ENCODE peak calls at places on chromosomes 1 and 21, in four cellular contexts. Q is left ventricle myocardium inferior, B is mesenchymal stem cell, N is endodermal cell. Y is an unnamed sample. For H3K4me1, the result is how much of the 10 kb centered on the place peaks cover.

GRCh38 chr1:212256404-212256803 is 28.8 kb upstream of the PPP2R5A start:
- DNase-seq in N (no peak), Q (no peak), B (no peak), Y (no peak)

GRCh38 chr1:51421961-51422360 is 91.6 kb upstream of the TTC39A start:
- DNase-seq in Q (no peak), B (peak), N (no peak), Y (no peak)

GRCh38 chr1:236638935-236639334 is 34.6 kb upstream of the HEATR1 start:
- DNase-seq in N (no peak), Q (peak), B (no peak), Y (no peak)

GRCh38 chr1:168392958-168393357 is 112.3 kb downstream of the TBX19 start:
- DNase-seq in B (no peak), Q (no peak), N (peak), Y (no peak)

GRCh38 chr1:1033731-1034437 is 14.0 kb downstream of the AGRN start:
- DNase-seq in N (peak), Q (no peak), B (no peak), Y (no peak)

GRCh38 chr1:182835811-182836210 is 3.3 kb upstream of the DHX9 start:
- DNase-seq in B (no peak), N (peak), Q (no peak), Y (no peak)

GRCh38 chr21:17900281-17900989 is 81.3 kb upstream of the C21orf91 start:
- DNase-seq in N (peak), B (no peak), Q (peak), Y (no peak)

GRCh38 chr1:173411835-173412742 is 65.0 kb upstream of the PRDX6 start:
- DNase-seq in N (no peak), Q (no peak), B (peak), Y (no peak)

GRCh38 chr1:184028854-184029623 is 8.5 kb downstream of the COLGALT2 start:
- DNase-seq in B (no peak), Q (peak), N (no peak), Y (no peak)

GRCh38 chr1:151159373-151159772 is 2.9 kb downstream of the TNFAIP8L2 start:
- DNase-seq in Q (no peak), N (no peak), B (no peak), Y (peak)

GRCh38 chr1:164728719-164729118 is 169.7 kb downstream of the PBX1 start:
- DNase-seq in Q (no peak), N (no peak), B (no peak), Y (no peak)

GRCh38 chr1:118947790-118948189 is 40.4 kb downstream of the TBX15 start:
- DNase-seq in B (peak), Q (no peak), N (no peak), Y (no peak)

GRCh38 chr1:93680121-93681094 is 1.2 kb downstream of the BCAR3 start:
- DNase-seq in N (peak), Q (peak), B (peak), Y (peak)

GRCh38 chr1:2297246-2298011 is 69.3 kb downstream of the SKI start:
- DNase-seq in B (no peak), N (no peak), Q (no peak), Y (no peak)

GRCh38 chr1:214573386-214574358 is 22.3 kb upstream of the PTPN14 start:
- DNase-seq in B (no peak), N (peak), Q (no peak), Y (no peak)

GRCh38 chr1:52365091-52365745 is 787 bp downstream of the CC2D1B start:
- DNase-seq in N (peak), Q (peak), B (peak), Y (peak)

GRCh38 chr1:111904478-111905218 is 84.8 kb downstream of the KCND3 start:
- DNase-seq in Q (peak), N (peak), B (no peak), Y (no peak)

GRCh38 chr1:203267347-203267846 is 37.9 kb upstream of the BTG2 start:
- DNase-seq in Q (peak), B (peak), N (peak), Y (peak)

GRCh38 chr1:229159668-229160544 is 111.0 kb upstream of the RAB4A start:
- DNase-seq in N (no peak), B (no peak), Q (no peak), Y (no peak)

GRCh38 chr21:32329331-32329730 is 30.7 kb downstream of the MRAP start:
- DNase-seq in N (no peak), Q (no peak), B (peak), Y (no peak)

GRCh38 chr1:213623103-213623581 is 364.6 kb upstream of the PROX1 start:
- DNase-seq in N (no peak), B (no peak), Q (no peak), Y (no peak)

GRCh38 chr1:40974945-40975344 is 4.6 kb upstream of the CTPS1 start:
- DNase-seq in Q (no peak), N (no peak), B (no peak), Y (no peak)
- H3K4me1 ChIP-seq in Q (under half), N (under half), B (under half), Y (under half)

GRCh38 chr1:26239936-26240335 is 5.9 kb downstream of the CEP85 start:
- DNase-seq in Q (no peak), N (no peak), B (no peak), Y (no peak)
- H3K4me1 ChIP-seq in Q (under half), N (under half), B (under half), Y (under half)

GRCh38 chr21:44868707-44869106 is 4.8 kb downstream of the PTTG1IP start:
- DNase-seq in Q (no peak), B (no peak), N (no peak), Y (peak)

GRCh38 chr21:44867999-44868700 is 5.3 kb downstream of the PTTG1IP start:
- DNase-seq in N (no peak), B (no peak), Q (no peak), Y (peak)

GRCh38 chr21:44870748-44871495 is 2.6 kb downstream of the PTTG1IP start:
- DNase-seq in N (no peak), Q (peak), B (peak), Y (peak)

GRCh38 chr21:44871576-44872265 is 1.8 kb downstream of the PTTG1IP start:
- DNase-seq in Q (no peak), N (no peak), B (peak), Y (peak)

DNA sequence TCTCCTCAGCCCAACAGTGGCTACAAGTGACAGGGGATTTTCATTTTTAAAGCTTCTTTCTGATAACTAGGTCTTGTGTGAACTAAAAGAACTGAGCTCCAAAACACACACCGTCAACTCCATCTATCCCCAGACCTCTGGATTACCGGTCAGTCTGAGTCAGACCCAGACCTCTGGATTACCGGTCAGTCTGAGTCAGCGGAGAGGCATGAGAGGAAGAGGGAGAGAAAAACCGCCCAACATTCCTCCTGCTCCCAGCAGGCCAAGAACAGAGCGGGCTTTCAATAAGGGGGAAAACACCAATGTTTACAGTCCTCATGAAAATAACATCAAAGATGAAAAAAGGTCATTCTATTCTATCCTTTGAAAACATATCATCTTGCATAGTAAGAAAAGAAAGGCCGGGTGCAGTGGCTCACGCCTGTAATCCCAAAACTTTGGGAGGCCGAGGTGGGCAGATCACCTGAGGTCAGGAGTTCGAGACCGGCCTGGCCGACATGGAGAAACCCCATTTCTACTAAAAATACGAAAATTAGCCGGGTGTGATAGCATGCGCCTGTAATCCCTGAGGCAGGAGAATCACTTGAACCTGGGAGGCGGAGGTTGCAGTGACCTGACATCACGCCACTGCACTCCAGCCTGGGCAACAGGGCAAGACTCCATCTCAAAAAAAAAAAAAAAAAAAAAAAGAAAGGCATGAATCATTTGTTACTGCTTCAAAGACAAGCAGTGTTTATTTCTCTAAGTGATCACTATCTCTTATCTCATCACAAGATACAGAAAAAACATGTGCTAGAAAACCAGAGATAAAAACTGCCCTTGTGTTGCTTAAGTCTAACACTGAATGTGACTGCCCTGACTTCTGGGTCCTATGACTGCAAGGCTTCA is 3.4 kb downstream of the PTTG1IP start:
- DNase-seq in N (peak), Q (no peak), B (peak), Y (peak)
- H3K4me1 ChIP-seq in N (under half), Q (half or more), B (half or more), Y (half or more)

GRCh38 chr1:40738831-40739230 is 44.8 kb upstream of the KCNQ4 start:
- DNase-seq in Q (no peak), N (no peak), B (no peak), Y (no peak)

GRCh38 chr1:40740992-40741736 is 42.4 kb upstream of the KCNQ4 start:
- DNase-seq in B (no peak), N (no peak), Q (no peak), Y (no peak)

GRCh38 chr1:40742363-40743061 is 41.1 kb upstream of the KCNQ4 start:
- DNase-seq in B (peak), N (no peak), Q (no peak), Y (no peak)

GRCh38 chr1:40739455-40740008 is 44.1 kb upstream of the KCNQ4 start:
- DNase-seq in Q (no peak), B (no peak), N (no peak), Y (no peak)

DNA sequence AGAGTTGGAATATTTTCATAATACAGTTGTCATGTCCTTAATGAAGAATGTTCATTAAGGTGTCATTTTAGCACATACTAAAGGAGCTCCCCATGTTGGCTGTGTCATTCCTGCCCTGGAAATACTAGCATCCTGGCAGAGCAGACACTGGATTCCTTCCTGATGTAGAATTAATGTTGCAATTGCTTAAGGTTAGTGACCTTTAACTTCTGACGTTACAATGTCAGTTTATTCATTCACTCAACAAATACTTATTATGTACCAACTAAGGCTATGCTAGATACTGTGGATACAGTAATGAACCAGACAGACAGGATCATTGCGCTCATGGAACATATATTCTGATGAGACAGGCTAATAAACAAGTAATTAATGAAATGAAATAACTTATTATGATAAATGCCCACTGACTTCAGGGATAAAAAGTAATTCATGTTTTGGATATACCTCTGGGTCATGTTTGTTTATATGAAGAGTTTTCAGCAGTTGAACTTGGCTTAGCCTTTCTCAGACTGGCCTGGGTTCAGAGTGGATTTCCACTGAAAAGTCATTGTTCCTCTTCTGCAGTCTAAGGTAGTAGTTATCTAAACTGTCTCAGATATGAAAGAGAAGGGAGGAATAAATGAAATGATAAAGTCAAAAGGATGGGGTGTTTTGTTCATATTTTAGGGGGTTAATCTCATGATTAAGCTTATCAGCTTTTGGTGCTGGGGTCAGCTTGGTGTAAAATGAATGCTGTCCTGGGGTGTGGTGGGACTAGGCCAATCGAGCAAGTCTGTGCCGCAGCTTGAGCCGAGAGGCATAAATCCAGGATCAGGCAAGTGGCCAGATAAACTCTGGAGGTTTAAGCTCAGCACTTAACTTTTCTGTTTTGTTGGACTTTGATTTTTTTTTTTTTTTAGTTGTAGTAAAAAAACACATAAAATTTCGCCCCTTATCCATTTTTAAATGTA is 43.3 kb upstream of the KCNQ4 start:
- DNase-seq in Q (no peak), B (no peak), N (no peak), Y (no peak)
- H3K4me1 ChIP-seq in Q (half or more), B (under half), N (under half), Y (under half)

DNA sequence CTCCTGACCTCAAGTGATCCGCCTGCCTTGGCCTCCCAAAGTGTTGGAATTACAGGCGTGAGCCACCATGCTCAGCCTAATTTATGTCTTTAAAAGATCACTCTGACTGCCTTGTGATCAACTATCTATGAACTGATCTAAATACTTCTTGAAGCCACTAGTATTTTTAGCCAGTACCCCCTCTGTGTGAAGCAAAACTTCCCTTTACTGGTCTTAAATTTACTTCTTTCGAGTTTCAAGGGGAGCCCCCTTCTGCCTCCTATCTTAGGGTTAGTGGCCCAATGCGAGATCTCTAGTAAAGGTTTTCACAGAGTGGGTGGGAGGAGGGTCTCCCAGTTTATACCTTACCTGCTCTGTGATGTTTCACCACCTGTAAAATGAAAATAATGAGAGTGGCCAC is 66.1 kb upstream of the RPL11 start:
- DNase-seq in N (no peak), B (no peak), Q (no peak), Y (no peak)
- H3K4me1 ChIP-seq in N (under half), B (under half), Q (under half), Y (under half)

DNA sequence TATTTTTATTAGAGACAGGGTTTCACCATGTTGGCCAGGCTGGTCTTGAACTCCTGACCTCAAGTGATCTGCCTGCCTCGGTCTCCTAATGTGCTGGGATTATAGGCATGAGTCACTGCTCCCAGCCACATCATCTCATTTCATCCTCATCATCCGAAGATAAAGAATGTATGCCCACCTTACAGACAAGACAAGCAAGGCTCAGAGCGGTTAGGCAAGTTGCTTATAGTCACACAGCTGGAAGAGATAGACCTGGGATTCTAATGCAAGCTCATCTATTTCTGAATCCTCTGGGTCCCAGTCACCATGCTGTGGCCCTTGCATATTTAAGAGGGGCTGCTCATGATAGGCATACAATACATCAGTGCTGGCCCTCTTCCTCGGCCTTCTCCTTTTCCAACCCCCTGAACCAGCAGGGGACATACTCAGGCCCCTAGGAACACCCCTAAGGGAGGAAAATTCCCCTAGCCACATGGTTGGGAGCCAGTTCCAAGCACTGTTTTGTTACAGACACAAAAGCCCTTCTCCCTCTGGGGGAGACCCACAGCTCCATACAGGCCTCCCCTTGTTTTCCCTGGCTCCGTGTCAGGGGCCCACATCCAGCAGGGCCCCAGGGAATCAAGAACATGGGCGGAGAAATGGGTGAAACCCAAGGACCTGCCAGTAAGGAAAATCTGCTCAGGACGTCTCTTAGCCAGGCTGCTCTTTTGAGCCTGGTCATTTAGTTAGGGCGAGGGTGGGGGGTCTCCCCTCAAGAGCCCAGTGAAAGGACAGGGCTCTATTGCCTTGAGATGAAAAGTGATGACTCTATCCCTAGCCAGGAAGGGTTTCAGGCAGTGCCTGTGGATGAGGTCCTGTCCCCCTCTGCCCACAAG is 6.9 kb downstream of the CSRP1 start:
- DNase-seq in Q (peak), N (no peak), B (no peak), Y (no peak)
- H3K4me1 ChIP-seq in Q (half or more), N (under half), B (under half), Y (half or more)